ENCODE peak calls at places on chromosomes 16 and 17, in nine cellular contexts. A, G, I, C, P, X, W, U and T are unnamed samples. For H3K4me1, the result is how much of the 10 kb centered on the place peaks cover.

GRCh38 chr17:15952916-15953865 is 8.3 kb downstream of the ADORA2B start:
- DNase-seq in A (no peak), G (no peak), I (peak), C (no peak), P (no peak), X (no peak), W (no peak), U (no peak), T (no peak)

GRCh38 chr16:53768593-53768992 is 64.6 kb downstream of the FTO start:
- DNase-seq in A (peak), G (peak), I (no peak), C (no peak), P (no peak), X (no peak), W (peak), U (no peak), T (no peak)

GRCh38 chr17:48488548-48489106 is 42.2 kb downstream of the HOXB1 start:
- DNase-seq in A (no peak), G (no peak), I (no peak), C (no peak), P (no peak), X (no peak), W (no peak), U (no peak), T (no peak)

GRCh38 chr17:11628374-11628773 is 30.1 kb downstream of the DNAH9 start:
- DNase-seq in A (no peak), G (peak), I (no peak), C (no peak), P (no peak), X (no peak), W (no peak), U (no peak), T (no peak)

GRCh38 chr16:67156146-67156844 is 3.4 kb downstream of the TRADD start:
- DNase-seq in A (no peak), G (no peak), I (no peak), C (no peak), P (peak), X (no peak), W (no peak), U (peak), T (no peak)

GRCh38 chr17:2682304-2682938 is 29.1 kb downstream of the CLUH start:
- DNase-seq in A (no peak), G (no peak), I (no peak), C (no peak), P (no peak), X (no peak), W (no peak), U (no peak), T (no peak)

GRCh38 chr17:76700627-76701470 is 9.9 kb downstream of the MXRA7 start:
- DNase-seq in A (peak), G (no peak), I (peak), C (no peak), P (peak), X (no peak), W (peak), U (peak), T (peak)

GRCh38 chr16:30142672-30143346 is 19.8 kb upstream of the MAPK3 start:
- DNase-seq in A (peak), G (peak), I (no peak), C (peak), P (no peak), X (no peak), W (no peak), U (peak), T (no peak)

GRCh38 chr17:9893606-9894005 is 11.5 kb downstream of the RCVRN start:
- DNase-seq in A (peak), G (no peak), I (no peak), C (no peak), P (no peak), X (no peak), W (peak), U (no peak), T (no peak)

GRCh38 chr17:80283116-80283852 is 22.6 kb downstream of the RNF213 start:
- DNase-seq in A (no peak), G (no peak), I (no peak), C (no peak), P (no peak), X (no peak), W (no peak), U (peak), T (no peak)

GRCh38 chr16:58264961-58265479 is 29.8 kb downstream of the PRSS54 start:
- DNase-seq in A (peak), G (peak), I (no peak), C (no peak), P (no peak), X (no peak), W (peak), U (peak), T (no peak)

GRCh38 chr16:57260294-57260929 is 15.4 kb downstream of the ARL2BP start:
- DNase-seq in A (peak), G (no peak), I (peak), C (no peak), P (no peak), X (no peak), W (peak), U (no peak), T (no peak)

GRCh38 chr17:76075364-76076099 is 951 bp downstream of the GALR2 start:
- DNase-seq in A (peak), G (peak), I (no peak), C (no peak), P (no peak), X (no peak), W (no peak), U (no peak), T (no peak)

GRCh38 chr17:77501751-77502625 is 361.2 kb downstream of the SEC14L1 start:
- DNase-seq in A (no peak), G (no peak), I (peak), C (no peak), P (no peak), X (no peak), W (no peak), U (no peak), T (no peak)

GRCh38 chr16:56277040-56277439 is 85.8 kb downstream of the GNAO1 start:
- DNase-seq in A (no peak), G (peak), I (no peak), C (no peak), P (no peak), X (no peak), W (no peak), U (peak), T (no peak)

GRCh38 chr17:76092526-76093413 is 10.8 kb downstream of the EXOC7 start:
- DNase-seq in A (no peak), G (no peak), I (peak), C (no peak), P (no peak), X (no peak), W (no peak), U (no peak), T (no peak)

GRCh38 chr16:4558026-4558425 is 1.9 kb downstream of the C16orf96 start:
- DNase-seq in A (no peak), G (no peak), I (no peak), C (no peak), P (no peak), X (no peak), W (no peak), U (no peak), T (no peak)

GRCh38 chr16:67212766-67213165 is 13.8 kb downstream of the ELMO3 start:
- DNase-seq in A (no peak), G (no peak), I (no peak), C (no peak), P (no peak), X (no peak), W (no peak), U (no peak), T (peak)

GRCh38 chr17:57652811-57653210 is 92.3 kb downstream of the CCDC182 start:
- DNase-seq in A (no peak), G (no peak), I (no peak), C (no peak), P (no peak), X (no peak), W (no peak), U (no peak), T (no peak)

GRCh38 chr16:50525716-50526115 is 22.5 kb upstream of the NKD1 start:
- DNase-seq in A (no peak), G (no peak), I (no peak), C (no peak), P (no peak), X (no peak), W (no peak), U (no peak), T (no peak)

GRCh38 chr17:31446195-31446967 is 54.9 kb downstream of the RAB11FIP4 start:
- DNase-seq in A (no peak), G (peak), I (no peak), C (no peak), P (no peak), X (no peak), W (no peak), U (no peak), T (no peak)

GRCh38 chr16:59385953-59386352 is 651.8 kb upstream of the GOT2 start:
- DNase-seq in A (peak), G (no peak), I (no peak), C (no peak), P (no peak), X (no peak), W (peak), U (no peak), T (peak)

GRCh38 chr17:38742431-38743308 is 5.5 kb downstream of the PCGF2 start:
- DNase-seq in A (peak), G (peak), I (no peak), C (no peak), P (peak), X (no peak), W (peak), U (peak), T (peak)

GRCh38 chr16:56252835-56253234 is 61.5 kb downstream of the GNAO1 start:
- DNase-seq in A (no peak), G (no peak), I (no peak), C (no peak), P (no peak), X (no peak), W (no peak), U (peak), T (peak)

GRCh38 chr17:6914711-6915110 is 81.1 kb upstream of the ALOX12 start:
- DNase-seq in A (peak), G (no peak), I (no peak), C (no peak), P (peak), X (no peak), W (no peak), U (no peak), T (no peak)

DNA sequence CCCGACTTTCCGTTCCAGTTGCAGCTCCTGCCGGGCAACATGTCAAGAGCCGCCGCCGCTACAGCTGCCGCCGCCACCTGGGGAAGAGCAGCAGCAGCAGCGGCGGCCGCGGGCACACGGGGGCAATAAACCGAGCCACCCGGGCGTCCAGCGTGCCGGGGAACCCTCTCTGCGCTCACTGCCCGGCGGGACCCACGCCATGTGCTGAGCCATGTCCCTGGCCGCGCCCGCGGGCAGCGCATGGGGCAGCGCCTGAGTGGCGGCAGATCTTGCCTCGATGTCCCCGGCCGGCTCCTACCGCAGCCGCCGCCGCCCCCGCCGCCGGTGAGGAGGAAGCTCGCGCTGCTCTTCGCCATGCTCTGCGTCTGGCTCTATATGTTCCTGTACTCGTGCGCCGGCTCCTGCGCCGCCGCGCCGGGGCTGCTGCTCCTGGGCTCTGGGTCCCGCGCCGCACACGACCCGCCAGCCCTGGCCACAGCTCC is 439 bp downstream of the HS3ST3B1 start:
- DNase-seq in A (peak), G (no peak), I (no peak), C (no peak), P (no peak), X (no peak), W (no peak), U (no peak), T (no peak)
- H3K4me1 ChIP-seq in A (under half), G (under half), I (under half), C (half or more), P (under half), X (half or more), W (under half), U (under half), T (under half)

GRCh38 chr17:37440424-37440823 is 33.7 kb downstream of the TADA2A start:
- DNase-seq in A (no peak), G (no peak), I (no peak), C (no peak), P (no peak), X (no peak), W (no peak), U (no peak), T (no peak)

GRCh38 chr17:37432671-37433070 is 26.0 kb downstream of the TADA2A start:
- DNase-seq in A (no peak), G (no peak), I (no peak), C (no peak), P (no peak), X (no peak), W (no peak), U (no peak), T (no peak)

DNA sequence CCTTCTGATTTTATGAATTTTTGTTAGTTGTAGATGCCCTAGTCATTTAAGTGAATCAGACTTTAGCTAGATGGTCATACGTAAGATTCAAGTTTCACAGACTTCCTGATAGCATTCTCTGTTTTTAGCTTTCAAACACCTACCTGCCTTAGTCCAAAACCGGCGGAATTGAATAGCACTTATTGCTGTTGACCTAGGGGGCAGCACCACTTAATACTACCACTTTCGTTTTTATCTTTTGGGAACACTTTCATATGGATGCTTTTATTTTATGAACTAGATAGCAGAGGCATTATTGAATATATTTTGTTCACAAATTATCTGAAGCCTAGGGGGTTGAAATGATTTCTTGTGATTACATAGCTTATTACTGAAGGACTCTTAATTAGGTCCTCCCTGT is 31.5 kb downstream of the TADA2A start:
- DNase-seq in A (no peak), G (peak), I (no peak), C (no peak), P (no peak), X (no peak), W (no peak), U (no peak), T (no peak)
- H3K4me3 ChIP-seq in A (no peak), G (no peak), I (no peak), C (no peak), P (no peak), X (no peak), W (no peak), U (no peak), T (no peak)

GRCh38 chr16:81602792-81603191 is 158.2 kb downstream of the CMIP start:
- DNase-seq in A (no peak), G (no peak), I (no peak), C (no peak), P (no peak), X (no peak), W (no peak), U (no peak), T (no peak)

GRCh38 chr16:81602377-81602776 is 157.8 kb downstream of the CMIP start:
- DNase-seq in A (no peak), G (no peak), I (no peak), C (no peak), P (no peak), X (no peak), W (no peak), U (no peak), T (no peak)

GRCh38 chr16:81600275-81600674 is 155.7 kb downstream of the CMIP start:
- DNase-seq in A (peak), G (peak), I (no peak), C (no peak), P (no peak), X (no peak), W (peak), U (peak), T (no peak)

GRCh38 chr16:81601008-81601428 is 156.4 kb downstream of the CMIP start:
- DNase-seq in A (peak), G (peak), I (no peak), C (no peak), P (no peak), X (no peak), W (peak), U (no peak), T (no peak)

DNA sequence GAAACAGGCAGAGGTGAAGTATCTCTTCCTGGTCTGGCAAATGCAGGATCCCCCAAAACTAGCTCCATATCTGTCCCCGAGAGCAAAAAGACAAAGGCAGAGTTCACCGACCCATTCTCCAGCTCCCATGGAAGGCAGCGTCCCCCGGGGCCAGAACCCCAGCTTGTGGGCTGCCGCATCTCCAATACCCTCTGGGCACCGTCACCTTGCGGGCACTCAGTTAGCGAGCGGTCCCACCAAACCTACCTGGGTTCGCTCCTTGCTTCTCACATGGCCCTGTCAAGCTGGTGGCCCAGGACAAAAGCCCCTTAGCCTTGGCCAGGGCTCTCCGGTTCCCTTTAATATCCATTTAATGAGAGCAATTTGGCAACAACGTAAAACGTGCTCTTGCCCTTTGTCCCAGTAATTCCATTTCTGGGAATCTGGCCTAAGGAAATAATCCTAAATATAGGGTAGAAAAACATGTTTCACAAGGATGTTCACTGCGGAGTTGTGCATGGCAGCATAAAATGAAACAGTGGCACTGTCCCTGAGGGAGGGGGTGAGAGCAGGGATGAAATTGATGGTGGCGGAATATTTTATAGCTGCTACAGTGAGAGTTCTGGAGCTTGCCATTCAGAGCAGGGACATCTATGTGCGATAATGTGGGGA is 157.1 kb downstream of the CMIP start:
- DNase-seq in A (no peak), G (no peak), I (no peak), C (no peak), P (no peak), X (no peak), W (peak), U (no peak), T (no peak)
- H3K4me1 ChIP-seq in A (under half), G (half or more), I (under half), C (under half), P (under half), X (half or more), W (under half), U (under half), T (under half)

GRCh38 chr17:62704381-62704971 is 77.0 kb downstream of the MRC2 start:
- DNase-seq in A (peak), G (peak), I (peak), C (no peak), P (peak), X (no peak), W (peak), U (no peak), T (peak)

GRCh38 chr17:62702746-62703268 is 75.3 kb downstream of the MRC2 start:
- DNase-seq in A (no peak), G (no peak), I (no peak), C (no peak), P (no peak), X (no peak), W (no peak), U (no peak), T (no peak)

GRCh38 chr17:62703269-62703775 is 75.9 kb downstream of the MRC2 start:
- DNase-seq in A (peak), G (peak), I (peak), C (no peak), P (peak), X (no peak), W (no peak), U (peak), T (no peak)

GRCh38 chr17:62705116-62705515 is 77.6 kb downstream of the MRC2 start:
- DNase-seq in A (no peak), G (no peak), I (peak), C (no peak), P (no peak), X (no peak), W (peak), U (no peak), T (no peak)

DNA sequence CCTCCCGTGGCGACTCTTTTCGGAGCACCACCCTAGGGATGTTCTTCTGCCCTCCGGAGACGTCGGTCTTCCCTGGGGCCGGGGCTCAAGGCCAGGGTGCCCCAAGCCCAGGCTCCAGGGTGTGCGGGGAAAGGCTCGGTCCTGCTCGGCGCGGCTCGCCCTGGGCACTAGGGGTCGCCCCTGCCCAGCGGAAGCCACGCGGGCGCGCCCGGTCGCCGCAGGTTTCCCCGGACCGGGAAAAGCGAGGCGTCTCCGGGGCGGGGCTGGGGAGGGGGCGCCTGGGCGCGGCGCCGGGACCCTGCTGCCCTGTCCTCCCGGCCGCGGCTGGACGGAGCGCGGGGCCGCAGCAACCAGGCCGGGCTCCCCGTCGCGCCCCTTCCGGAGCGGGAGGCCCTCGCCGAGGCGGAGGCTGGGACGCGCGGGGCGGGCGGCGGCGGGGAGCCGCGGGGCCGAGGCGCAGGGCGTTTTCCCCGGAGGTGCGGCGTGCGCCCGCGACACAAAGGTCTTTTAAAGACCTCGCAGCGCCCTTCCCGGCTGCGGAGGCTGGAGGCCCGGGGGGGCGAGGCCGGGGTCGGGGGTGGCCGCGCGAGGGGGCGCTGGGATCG is 76.4 kb downstream of the MRC2 start:
- DNase-seq in A (peak), G (peak), I (peak), C (peak), P (peak), X (no peak), W (peak), U (peak), T (peak)
- H3K4me3 ChIP-seq in A (peak), G (peak), I (peak), C (no peak), P (peak), X (peak), W (peak), U (peak), T (peak)

DNA sequence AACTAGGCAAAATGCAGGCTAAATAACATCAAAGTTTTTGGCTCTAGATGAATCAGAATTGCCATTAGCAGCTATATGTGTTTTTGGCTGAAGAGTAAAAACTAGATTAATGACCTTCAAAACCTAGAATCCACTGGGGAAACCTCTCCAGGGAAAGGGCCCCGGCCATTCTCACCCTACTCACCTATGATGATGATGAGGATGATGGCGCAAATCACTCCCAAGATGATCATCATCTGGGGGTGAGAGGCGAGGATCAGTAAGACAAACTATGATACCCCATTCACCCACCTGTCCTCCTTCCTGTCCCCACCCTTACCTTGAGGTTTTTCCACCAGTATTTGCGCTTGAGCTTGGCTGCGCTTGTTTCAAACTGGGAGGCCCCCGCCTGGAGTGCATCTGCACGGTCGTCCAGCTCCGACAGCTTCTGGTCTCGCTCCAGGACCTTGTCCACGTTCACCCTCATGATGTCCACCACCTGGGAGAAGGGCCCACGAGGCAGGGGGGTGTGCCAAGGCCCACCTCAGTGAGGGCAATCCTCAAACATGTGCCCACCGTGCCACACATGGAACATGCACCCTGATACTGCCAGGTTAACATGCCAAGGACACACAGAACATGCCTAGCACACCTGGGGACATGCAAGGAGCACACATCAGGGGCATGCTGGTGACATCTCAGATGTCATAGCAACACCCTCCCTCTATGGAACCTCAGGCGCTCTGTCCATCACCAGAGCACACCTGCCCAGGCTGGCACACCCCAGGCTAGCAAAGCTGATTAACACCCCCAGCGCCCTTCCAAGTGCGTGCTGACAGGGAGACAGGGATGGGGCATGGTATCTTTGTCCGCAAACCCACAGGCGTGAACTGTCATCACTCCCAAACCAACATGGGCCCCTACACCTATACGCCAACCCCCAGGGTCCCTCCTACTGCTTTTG is 1.2 kb downstream of the VAMP2 start:
- DNase-seq in A (no peak), G (no peak), I (peak), C (peak), P (no peak), X (no peak), W (no peak), U (no peak), T (peak)
- H3K4me1 ChIP-seq in A (under half), G (under half), I (under half), C (half or more), P (under half), X (half or more), W (under half), U (under half), T (under half)